ENCODE peak calls at places on chromosome 10, in five cellular contexts. L, J, O, F and A are unnamed samples. For H3K9me3 and H3K27me3, the result is how much of the 10 kb centered on the place peaks cover.

GRCh38 chr10:97828721-97829120 is 20.9 kb upstream of the GOLGA7B start:
- DNase-seq in L (no peak), J (no peak), O (no peak), F (no peak), A (no peak)

GRCh38 chr10:92712016-92712889 is 22.5 kb downstream of the HHEX start:
- DNase-seq in L (no peak), J (no peak), O (peak), F (no peak), A (peak)

GRCh38 chr10:137031-137430 is 1.8 kb downstream of the ZMYND11 start:
- DNase-seq in L (no peak), J (no peak), O (peak), F (no peak), A (peak)

GRCh38 chr10:5628798-5629788 is 37.3 kb downstream of the ASB13 start:
- DNase-seq in L (no peak), J (no peak), O (peak), F (no peak), A (no peak)

GRCh38 chr10:66440562-66440961 is 485.3 kb upstream of the LRRTM3 start:
- DNase-seq in L (no peak), J (no peak), O (no peak), F (no peak), A (no peak)

GRCh38 chr10:11685787-11686218 is 56.4 kb upstream of the ECHDC3 start:
- DNase-seq in L (no peak), J (peak), O (peak), F (peak), A (peak)

GRCh38 chr10:106711313-106711906 is 453.1 kb downstream of the SORCS1 start:
- DNase-seq in L (no peak), J (no peak), O (no peak), F (peak), A (peak)

GRCh38 chr10:117217196-117217761 is 20.0 kb downstream of the KCNK18 start:
- DNase-seq in L (no peak), J (no peak), O (no peak), F (no peak), A (peak)

GRCh38 chr10:72997099-72997498 is 42.5 kb upstream of the PLA2G12B start:
- DNase-seq in L (no peak), J (no peak), O (no peak), F (no peak), A (no peak)

GRCh38 chr10:123148414-123149161 is 652 bp downstream of the HMX2 start:
- DNase-seq in L (no peak), J (no peak), O (no peak), F (no peak), A (no peak)

GRCh38 chr10:75959209-75959608 is 527.8 kb downstream of the LRMDA start:
- DNase-seq in L (no peak), J (no peak), O (no peak), F (no peak), A (no peak)

GRCh38 chr10:97686301-97686961 is 610 bp downstream of the AVPI1 start:
- DNase-seq in L (no peak), J (no peak), O (no peak), F (no peak), A (no peak)

GRCh38 chr10:84179059-84179710 is 5.6 kb downstream of the GPR15LG start:
- DNase-seq in L (peak), J (no peak), O (no peak), F (no peak), A (peak)

GRCh38 chr10:89516149-89516832 is 19.1 kb downstream of the SLC16A12 start:
- DNase-seq in L (no peak), J (peak), O (no peak), F (peak), A (peak)

GRCh38 chr10:88657901-88658300 is 6.3 kb upstream of the LIPF start:
- DNase-seq in L (no peak), J (no peak), O (no peak), F (no peak), A (no peak)

GRCh38 chr10:4234661-4235060 is 449.7 kb upstream of the KLF6 start:
- DNase-seq in L (no peak), J (no peak), O (no peak), F (no peak), A (peak)

GRCh38 chr10:31215052-31215451 is 104.0 kb upstream of the ZEB1 start:
- DNase-seq in L (no peak), J (no peak), O (no peak), F (no peak), A (no peak)

GRCh38 chr10:121900443-121901174 is 27.2 kb downstream of the ATE1 start:
- DNase-seq in L (no peak), J (no peak), O (peak), F (no peak), A (peak)

GRCh38 chr10:3948843-3949242 is 163.8 kb upstream of the KLF6 start:
- DNase-seq in L (peak), J (no peak), O (peak), F (no peak), A (no peak)

GRCh38 chr10:4079796-4080195 is 294.8 kb upstream of the KLF6 start:
- DNase-seq in L (no peak), J (no peak), O (no peak), F (no peak), A (peak)

GRCh38 chr10:51137741-51138529 is 63.6 kb downstream of the PRKG1 start:
- DNase-seq in L (no peak), J (no peak), O (no peak), F (no peak), A (no peak)

GRCh38 chr10:63671317-63671937 is 150.2 kb downstream of the REEP3 start:
- DNase-seq in L (no peak), J (no peak), O (peak), F (no peak), A (peak)

GRCh38 chr10:110416776-110417732 is 80.7 kb upstream of the DUSP5 start:
- DNase-seq in L (no peak), J (no peak), O (no peak), F (no peak), A (no peak)

GRCh38 chr10:121084029-121084674 is 233.0 kb downstream of the WDR11 start:
- DNase-seq in L (no peak), J (no peak), O (no peak), F (no peak), A (no peak)

GRCh38 chr10:89115876-89116627 is 91.1 kb downstream of the CH25H start:
- DNase-seq in L (no peak), J (no peak), O (peak), F (no peak), A (peak)

GRCh38 chr10:24215603-24216002 is 6.7 kb downstream of the KIAA1217 start:
- DNase-seq in L (no peak), J (no peak), O (no peak), F (no peak), A (no peak)

GRCh38 chr10:11715815-11716494 is 26.2 kb upstream of the ECHDC3 start:
- DNase-seq in L (no peak), J (no peak), O (no peak), F (no peak), A (no peak)

GRCh38 chr10:110305767-110306451 is 1.2 kb upstream of the SMNDC1 start:
- DNase-seq in L (no peak), J (peak), O (peak), F (no peak), A (peak)

GRCh38 chr10:23157691-23158369 is 34.3 kb upstream of the PTF1A start:
- DNase-seq in L (no peak), J (no peak), O (peak), F (no peak), A (peak)

GRCh38 chr10:133230387-133231195 is 574 bp downstream of the UTF1 start:
- DNase-seq in L (no peak), J (no peak), O (no peak), F (no peak), A (no peak)

GRCh38 chr10:83678850-83679249 is 460.5 kb upstream of the GHITM start:
- DNase-seq in L (no peak), J (no peak), O (no peak), F (no peak), A (no peak)

GRCh38 chr10:12720217-12720981 is 281.1 kb downstream of the CCDC3 start:
- DNase-seq in L (peak), J (peak), O (peak), F (peak), A (peak)

GRCh38 chr10:12719365-12719764 is 282.1 kb downstream of the CCDC3 start:
- DNase-seq in L (no peak), J (no peak), O (peak), F (no peak), A (peak)

GRCh38 chr10:12716042-12716441 is 285.5 kb downstream of the CCDC3 start:
- DNase-seq in L (no peak), J (no peak), O (no peak), F (no peak), A (no peak)

GRCh38 chr10:12721334-12721733 is 280.2 kb downstream of the CCDC3 start:
- DNase-seq in L (no peak), J (no peak), O (no peak), F (no peak), A (no peak)

DNA sequence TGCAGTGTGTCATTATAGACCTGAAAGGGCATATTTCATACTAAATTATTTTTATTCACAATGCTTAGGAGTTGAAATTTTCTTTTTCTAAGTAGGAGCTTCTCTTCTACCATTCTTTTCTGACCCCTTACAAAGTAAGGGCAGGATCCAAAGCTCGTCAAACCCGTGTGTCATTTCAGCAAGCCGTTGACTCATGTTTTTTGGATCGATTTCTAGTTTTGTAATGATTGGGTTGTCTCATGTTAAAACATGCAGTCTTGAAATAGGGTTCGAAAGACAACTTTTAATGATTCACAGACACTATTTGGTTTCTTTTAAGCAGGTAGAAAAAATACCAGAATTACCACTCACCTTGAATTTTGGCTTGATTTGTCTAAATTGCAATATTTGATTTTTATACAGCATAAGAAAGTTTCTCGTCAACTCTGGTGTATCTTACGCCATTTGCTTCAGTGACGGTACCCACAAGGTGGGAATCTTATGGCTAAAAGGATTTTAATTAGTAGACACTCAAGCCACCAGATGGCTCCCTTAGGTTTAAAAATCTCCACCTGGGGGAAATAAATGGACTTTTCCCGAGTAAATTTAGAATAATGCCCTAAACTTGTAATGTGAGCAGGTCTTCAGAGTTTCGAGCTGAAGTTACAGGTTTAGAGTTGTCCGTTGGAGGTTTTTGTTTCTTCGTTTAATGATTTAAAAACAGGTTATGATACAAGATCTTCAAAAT is 283.4 kb downstream of the CCDC3 start:
- DNase-seq in L (no peak), J (no peak), O (no peak), F (no peak), A (no peak)
- TF ChIP-seq CTCF in L (peak), J (no peak), O (no peak), F (peak), A (peak)

GRCh38 chr10:101559596-101560292 is 28.3 kb downstream of the POLL start:
- DNase-seq in L (no peak), J (no peak), O (no peak), F (no peak), A (no peak)

GRCh38 chr10:101558671-101559595 is 29.1 kb downstream of the POLL start:
- DNase-seq in L (no peak), J (peak), O (no peak), F (no peak), A (no peak)

GRCh38 chr10:101562231-101562630 is 25.8 kb downstream of the POLL start:
- DNase-seq in L (peak), J (no peak), O (no peak), F (peak), A (no peak)

GRCh38 chr10:101561068-101561915 is 26.8 kb downstream of the POLL start:
- DNase-seq in L (peak), J (peak), O (no peak), F (peak), A (no peak)

DNA sequence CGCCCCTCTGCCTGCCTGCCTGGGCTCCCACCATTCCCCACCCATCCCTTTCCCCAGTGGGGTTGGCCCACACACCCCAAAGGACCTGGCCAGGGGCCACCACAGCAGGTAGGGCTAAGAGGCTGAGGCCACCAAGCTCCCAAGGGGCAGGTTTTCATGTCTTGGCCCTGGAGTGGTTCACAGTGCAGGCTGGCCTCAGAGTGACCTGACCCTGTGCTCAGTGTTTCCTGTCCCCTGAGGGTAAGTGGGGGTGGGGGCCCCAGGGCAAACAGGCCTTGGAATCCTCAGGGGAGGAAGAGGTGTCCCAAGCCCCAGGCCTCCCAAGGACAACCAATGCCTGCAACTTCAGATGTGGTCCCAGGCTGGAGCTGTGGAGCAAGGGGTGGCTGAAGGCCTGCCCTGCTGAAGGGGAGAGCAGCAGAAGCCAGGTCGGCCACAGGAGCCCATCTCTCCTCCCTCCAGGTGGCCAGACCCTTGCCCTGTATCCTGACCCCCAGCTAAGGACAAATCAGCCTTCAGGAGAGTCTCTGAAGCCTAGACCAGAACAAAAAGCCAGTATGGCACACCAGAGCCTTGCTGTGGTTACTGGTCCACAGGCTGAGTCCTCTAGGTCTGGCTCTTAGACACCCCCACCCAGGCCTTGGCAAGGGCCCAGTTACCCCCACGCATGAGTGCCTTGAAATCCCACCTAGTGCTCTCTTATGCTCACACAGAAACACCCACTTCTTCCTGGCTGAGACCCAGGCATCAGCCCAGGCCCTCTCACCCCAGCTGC is 27.6 kb downstream of the POLL start:
- DNase-seq in L (peak), J (peak), O (no peak), F (no peak), A (no peak)
- H3K9me3 ChIP-seq in L (under half), J (under half), O (under half), F (under half), A (under half)

GRCh38 chr10:69575164-69575722 is 2.0 kb upstream of the NEUROG3 start:
- DNase-seq in L (no peak), J (no peak), O (no peak), F (no peak), A (no peak)

GRCh38 chr10:69579661-69580060 is 6.4 kb upstream of the NEUROG3 start:
- DNase-seq in L (no peak), J (no peak), O (no peak), F (no peak), A (no peak)

GRCh38 chr10:69578508-69578991 is 5.3 kb upstream of the NEUROG3 start:
- DNase-seq in L (no peak), J (no peak), O (no peak), F (no peak), A (no peak)

GRCh38 chr10:69576334-69577011 is 3.3 kb upstream of the NEUROG3 start:
- DNase-seq in L (no peak), J (no peak), O (no peak), F (no peak), A (no peak)

GRCh38 chr10:69577268-69578232 is 4.3 kb upstream of the NEUROG3 start:
- DNase-seq in L (no peak), J (no peak), O (peak), F (no peak), A (no peak)
- H3K27me3 ChIP-seq in L (half or more), J (under half), O (half or more), F (under half), A (half or more)

DNA sequence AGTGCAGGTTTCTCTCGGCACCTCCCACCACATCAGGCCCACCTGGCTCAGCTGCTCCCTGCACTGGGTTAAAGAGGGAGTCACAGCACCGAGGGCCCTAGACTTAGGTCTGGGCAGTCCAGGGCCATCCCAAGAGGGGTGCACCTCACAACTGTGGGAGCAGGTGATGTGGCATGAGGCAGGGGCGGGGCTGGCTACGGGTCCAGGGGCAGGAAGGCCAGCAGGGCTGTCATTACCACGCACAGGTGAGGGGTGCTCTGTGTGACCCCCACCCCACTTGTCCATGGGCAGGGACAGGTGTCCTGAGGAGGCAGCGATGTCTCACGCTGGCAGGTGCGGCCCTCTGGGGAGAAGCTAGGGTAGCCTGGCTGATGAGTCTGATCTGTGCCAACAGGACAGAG is 40.5 kb upstream of the DPYSL4 start:
- DNase-seq in L (peak), J (no peak), O (no peak), F (peak), A (no peak)
- TF ChIP-seq CTCF in L (no peak), J (no peak), O (no peak), F (no peak), A (no peak)

DNA sequence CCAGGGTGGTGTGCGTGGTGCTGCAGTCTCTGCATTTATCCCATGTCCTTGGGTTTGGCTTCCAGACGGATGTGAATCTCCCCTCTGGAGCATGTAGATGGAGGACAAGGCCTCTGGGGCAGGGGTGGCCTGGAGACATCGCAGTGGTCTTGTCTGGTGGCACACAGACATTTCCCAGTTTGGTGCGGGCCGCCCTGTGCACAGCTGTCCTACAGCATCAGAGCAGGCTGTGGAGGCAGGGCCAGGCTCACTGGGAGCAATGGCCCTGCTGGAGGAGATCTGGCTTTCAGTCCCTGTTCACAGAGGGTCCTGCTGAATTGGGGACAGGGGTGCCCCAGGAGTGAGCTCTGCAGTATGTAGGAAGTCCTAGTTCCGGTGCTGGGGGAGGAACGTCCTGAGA is 40.2 kb downstream of the MGMT start:
- DNase-seq in L (no peak), J (no peak), O (no peak), F (no peak), A (no peak)
- H3K9me3 ChIP-seq in L (under half), J (under half), O (under half), F (under half), A (under half)

DNA sequence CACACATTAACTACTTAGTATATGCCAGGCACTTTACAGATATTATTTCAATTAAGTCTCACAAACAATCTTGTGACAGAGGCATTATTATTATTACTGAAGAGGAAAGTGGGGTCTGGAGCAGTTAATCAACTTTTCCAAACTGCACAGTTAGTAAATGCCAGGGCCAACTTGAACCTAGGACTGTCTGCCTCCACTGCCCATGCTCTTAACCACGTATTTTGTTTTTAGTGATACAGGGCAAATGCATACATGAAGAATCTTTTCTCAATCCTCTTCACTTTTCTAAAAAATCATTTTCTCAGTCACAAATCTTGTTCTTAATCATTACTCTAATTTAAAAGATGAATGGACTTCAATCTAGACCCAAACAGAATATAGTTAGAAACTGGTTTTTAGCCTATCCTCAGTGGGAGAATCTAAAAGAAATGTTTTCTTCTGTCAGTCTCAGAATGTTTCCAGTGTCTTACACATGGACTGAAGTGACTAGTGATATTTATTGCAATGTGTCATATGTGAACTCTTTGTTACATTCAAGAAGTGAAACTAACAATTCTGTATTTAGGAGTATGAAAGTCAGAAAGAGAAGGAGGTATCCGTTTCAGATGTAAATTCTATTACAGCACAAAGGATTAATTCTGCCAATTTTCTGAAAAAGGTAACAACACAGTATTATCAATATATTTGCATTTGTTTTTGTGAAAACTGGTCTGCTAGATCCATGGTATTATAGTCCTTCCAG is 55.5 kb upstream of the CCNJ start:
- DNase-seq in L (no peak), J (no peak), O (no peak), F (no peak), A (no peak)
- H3K27me3 ChIP-seq in L (under half), J (under half), O (under half), F (under half), A (half or more)

GRCh38 chr10:78069151-78069550 is 35.5 kb downstream of the RPS24 start:
- DNase-seq in L (no peak), J (no peak), O (no peak), F (no peak), A (no peak)

GRCh38 chr10:78071857-78072179 is 38.2 kb downstream of the RPS24 start:
- DNase-seq in L (no peak), J (no peak), O (no peak), F (no peak), A (no peak)

GRCh38 chr10:78072504-78072903 is 38.8 kb downstream of the RPS24 start:
- DNase-seq in L (no peak), J (no peak), O (no peak), F (no peak), A (no peak)

GRCh38 chr10:78071140-78071856 is 37.6 kb downstream of the RPS24 start:
- DNase-seq in L (no peak), J (no peak), O (no peak), F (no peak), A (no peak)

GRCh38 chr10:78070726-78071125 is 37.1 kb downstream of the RPS24 start:
- DNase-seq in L (no peak), J (no peak), O (no peak), F (no peak), A (no peak)
- TF ChIP-seq CTCF in L (no peak), J (no peak), O (no peak), F (no peak), A (no peak)